ENCODE peak calls at places on chromosomes 2 and 18, in seven cellular contexts. G, V, J, I, E, K and U are unnamed samples. For H3K9me3, the result is how much of the 10 kb centered on the place peaks cover.

GRCh38 chr18:54672846-54673475 is 81.9 kb downstream of the DYNAP start:
- DNase-seq in G (no peak), V (no peak), J (no peak), I (no peak), E (no peak), K (no peak), U (no peak)

GRCh38 chr2:7725132-7725849 is 808.1 kb downstream of the RNF144A start:
- DNase-seq in G (no peak), V (peak), J (no peak), I (peak), E (no peak), K (no peak), U (no peak)

GRCh38 chr2:241036964-241037421 is 38.6 kb downstream of the SNED1 start:
- DNase-seq in G (no peak), V (peak), J (no peak), I (no peak), E (no peak), K (no peak), U (no peak)

GRCh38 chr18:74689251-74689650 is 91.6 kb downstream of the ZNF407 start:
- DNase-seq in G (no peak), V (no peak), J (no peak), I (peak), E (peak), K (no peak), U (no peak)

GRCh38 chr2:239926587-239927234 is 98.4 kb downstream of the NDUFA10 start:
- DNase-seq in G (no peak), V (no peak), J (no peak), I (no peak), E (no peak), K (no peak), U (no peak)

GRCh38 chr18:10230072-10230471 is 224.4 kb upstream of the APCDD1 start:
- DNase-seq in G (peak), V (no peak), J (no peak), I (peak), E (peak), K (no peak), U (no peak)

GRCh38 chr18:62663731-62664336 is 51.5 kb upstream of the PHLPP1 start:
- DNase-seq in G (peak), V (no peak), J (no peak), I (peak), E (no peak), K (no peak), U (no peak)

GRCh38 chr2:95344208-95344570 is 47.0 kb downstream of the KCNIP3 start:
- DNase-seq in G (no peak), V (no peak), J (no peak), I (no peak), E (no peak), K (peak), U (no peak)

GRCh38 chr2:45975752-45976517 is 321.3 kb upstream of the EPAS1 start:
- DNase-seq in G (no peak), V (no peak), J (no peak), I (no peak), E (no peak), K (no peak), U (no peak)

GRCh38 chr2:35080231-35080905 is 1275.2 kb upstream of the CRIM1 start:
- DNase-seq in G (peak), V (no peak), J (no peak), I (peak), E (no peak), K (no peak), U (no peak)

GRCh38 chr2:47033102-47033880 is 117.7 kb upstream of the MCFD2 start:
- DNase-seq in G (no peak), V (no peak), J (no peak), I (no peak), E (no peak), K (no peak), U (no peak)

GRCh38 chr2:132253496-132254305 is 91.9 kb upstream of the ANKRD30BL start:
- DNase-seq in G (no peak), V (no peak), J (no peak), I (no peak), E (no peak), K (no peak), U (no peak)

GRCh38 chr18:61943175-61943964 is 50.6 kb upstream of the RNF152 start:
- DNase-seq in G (no peak), V (no peak), J (no peak), I (no peak), E (no peak), K (no peak), U (no peak)

GRCh38 chr2:30663806-30664205 is 143.4 kb downstream of the CAPN13 start:
- DNase-seq in G (no peak), V (no peak), J (no peak), I (no peak), E (no peak), K (no peak), U (no peak)

GRCh38 chr18:29383311-29384273 is 1206.7 kb upstream of the CDH2 start:
- DNase-seq in G (no peak), V (no peak), J (no peak), I (peak), E (no peak), K (no peak), U (no peak)

GRCh38 chr2:108971661-108972566 is 17.1 kb downstream of the EDAR start:
- DNase-seq in G (peak), V (no peak), J (no peak), I (peak), E (no peak), K (no peak), U (no peak)

GRCh38 chr2:73971722-73972121 is 13.0 kb upstream of the TET3 start:
- DNase-seq in G (no peak), V (no peak), J (no peak), I (no peak), E (no peak), K (no peak), U (no peak)

GRCh38 chr2:26623541-26624497 is 17.3 kb downstream of the CIB4 start:
- DNase-seq in G (no peak), V (no peak), J (no peak), I (peak), E (no peak), K (no peak), U (no peak)

GRCh38 chr18:62460851-62461300 is 61.9 kb upstream of the ZCCHC2 start:
- DNase-seq in G (no peak), V (no peak), J (no peak), I (peak), E (no peak), K (no peak), U (no peak)

GRCh38 chr2:105442056-105442455 is 43.2 kb upstream of the FHL2 start:
- DNase-seq in G (no peak), V (no peak), J (no peak), I (no peak), E (no peak), K (no peak), U (no peak)

GRCh38 chr2:154439156-154439555 is 259.3 kb upstream of the KCNJ3 start:
- DNase-seq in G (no peak), V (no peak), J (no peak), I (no peak), E (no peak), K (no peak), U (no peak)

GRCh38 chr2:187055463-187055862 is 206.5 kb upstream of the ZSWIM2 start:
- DNase-seq in G (no peak), V (no peak), J (no peak), I (peak), E (no peak), K (peak), U (no peak)

GRCh38 chr18:23969664-23970063 is 44.9 kb upstream of the TTC39C start:
- DNase-seq in G (no peak), V (no peak), J (no peak), I (no peak), E (no peak), K (no peak), U (no peak)

GRCh38 chr18:76410033-76410432 is 85.0 kb downstream of the ZNF516 start:
- DNase-seq in G (no peak), V (no peak), J (no peak), I (no peak), E (no peak), K (no peak), U (no peak)

GRCh38 chr2:195563857-195564512 is 93.0 kb upstream of the SLC39A10 start:
- DNase-seq in G (no peak), V (no peak), J (no peak), I (peak), E (peak), K (no peak), U (no peak)

GRCh38 chr18:40852406-40852805 is 1102.6 kb upstream of the PIK3C3 start:
- DNase-seq in G (no peak), V (no peak), J (no peak), I (no peak), E (no peak), K (no peak), U (no peak)

GRCh38 chr18:68791801-68792200 is 6.1 kb upstream of the CCDC102B start:
- DNase-seq in G (no peak), V (no peak), J (no peak), I (peak), E (no peak), K (no peak), U (no peak)

GRCh38 chr2:203535784-203536590 is 886 bp upstream of the RAPH1 start:
- DNase-seq in G (no peak), V (no peak), J (no peak), I (peak), E (no peak), K (no peak), U (no peak)

GRCh38 chr2:197183355-197183754 is 127.2 kb downstream of the ANKRD44 start:
- DNase-seq in G (no peak), V (no peak), J (no peak), I (no peak), E (no peak), K (no peak), U (no peak)

GRCh38 chr2:155141418-155141817 is 442.9 kb downstream of the KCNJ3 start:
- DNase-seq in G (no peak), V (no peak), J (no peak), I (no peak), E (no peak), K (no peak), U (no peak)

GRCh38 chr2:199747427-199747826 is 103.6 kb downstream of the FTCDNL1 start:
- DNase-seq in G (no peak), V (no peak), J (peak), I (no peak), E (no peak), K (no peak), U (no peak)

GRCh38 chr2:67260348-67261277 is 136.5 kb upstream of the ETAA1 start:
- DNase-seq in G (peak), V (no peak), J (peak), I (peak), E (peak), K (peak), U (no peak)

GRCh38 chr2:203797363-203798111 is 70.0 kb upstream of the CTLA4 start:
- DNase-seq in G (no peak), V (no peak), J (no peak), I (no peak), E (no peak), K (no peak), U (no peak)

GRCh38 chr2:130987519-130988425 is 105.5 kb downstream of the FAM168B start:
- DNase-seq in G (no peak), V (no peak), J (no peak), I (no peak), E (no peak), K (no peak), U (no peak)

GRCh38 chr2:179207047-179207446 is 57.6 kb downstream of the SESTD1 start:
- DNase-seq in G (no peak), V (no peak), J (no peak), I (no peak), E (no peak), K (no peak), U (no peak)
- H3K9me3 ChIP-seq in G (under half), V (under half), J (half or more), I (under half), E (under half), K (under half), U (under half)

GRCh38 chr2:16152101-16152927 is 212.0 kb downstream of the MYCN start:
- DNase-seq in G (no peak), V (no peak), J (no peak), I (no peak), E (no peak), K (no peak), U (no peak)
- H3K9me3 ChIP-seq in G (under half), V (under half), J (under half), I (under half), E (under half), K (under half), U (under half)

GRCh38 chr18:14921547-14921946 is 173.6 kb downstream of the ANKRD30B start:
- DNase-seq in G (no peak), V (no peak), J (no peak), I (no peak), E (no peak), K (no peak), U (no peak)
- H3K9me3 ChIP-seq in G (under half), V (under half), J (under half), I (under half), E (half or more), K (under half), U (under half)

GRCh38 chr18:79932907-79933306 is 18.5 kb downstream of the SLC66A2 start:
- DNase-seq in G (no peak), V (no peak), J (no peak), I (no peak), E (no peak), K (no peak), U (no peak)
- H3K9me3 ChIP-seq in G (under half), V (under half), J (half or more), I (under half), E (under half), K (under half), U (under half)

GRCh38 chr18:43805646-43806194 is 528.4 kb upstream of the SYT4 start:
- DNase-seq in G (no peak), V (no peak), J (no peak), I (peak), E (no peak), K (peak), U (no peak)
- H3K9me3 ChIP-seq in G (under half), V (under half), J (under half), I (under half), E (under half), K (under half), U (under half)

DNA sequence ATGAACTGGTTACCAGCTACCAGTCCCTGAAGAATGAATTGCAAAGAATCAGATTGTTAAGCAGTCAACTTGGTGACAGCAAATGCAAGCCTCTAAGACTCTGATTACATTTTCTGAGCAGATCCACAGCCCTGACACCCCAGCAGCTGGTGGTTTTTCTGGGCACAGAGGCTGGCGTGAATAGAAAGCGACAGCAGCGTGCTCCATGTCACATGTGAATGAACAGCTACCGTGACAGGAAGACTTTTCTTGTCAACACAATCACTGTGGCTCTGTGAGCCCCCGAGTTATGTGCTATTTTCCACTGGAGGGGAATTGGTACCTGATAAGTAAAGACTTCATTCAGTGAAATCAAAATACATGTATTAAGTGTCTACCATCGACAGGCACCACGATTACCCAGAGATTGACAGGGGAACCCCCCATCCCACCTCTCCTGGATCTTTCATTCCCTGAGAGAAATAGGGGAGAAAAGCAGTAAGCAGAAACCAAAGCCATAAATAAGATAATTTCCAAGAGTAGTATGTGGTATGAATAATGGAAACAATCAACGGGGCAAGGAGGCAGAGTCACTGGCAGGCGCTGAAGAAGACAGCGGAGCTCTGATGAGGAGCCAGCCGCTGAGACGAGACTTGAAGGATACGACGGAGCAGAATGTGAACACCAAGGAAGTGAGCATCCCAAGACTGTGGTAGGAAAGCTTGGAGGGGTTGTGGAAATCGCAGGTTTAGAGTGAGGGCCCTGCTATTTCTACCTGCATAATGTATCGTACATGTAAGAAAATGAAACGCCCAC is 93.4 kb upstream of the CBLN2 start:
- DNase-seq in G (no peak), V (no peak), J (no peak), I (no peak), E (no peak), K (no peak), U (no peak)
- H3K9me3 ChIP-seq in G (under half), V (under half), J (under half), I (under half), E (under half), K (under half), U (under half)

DNA sequence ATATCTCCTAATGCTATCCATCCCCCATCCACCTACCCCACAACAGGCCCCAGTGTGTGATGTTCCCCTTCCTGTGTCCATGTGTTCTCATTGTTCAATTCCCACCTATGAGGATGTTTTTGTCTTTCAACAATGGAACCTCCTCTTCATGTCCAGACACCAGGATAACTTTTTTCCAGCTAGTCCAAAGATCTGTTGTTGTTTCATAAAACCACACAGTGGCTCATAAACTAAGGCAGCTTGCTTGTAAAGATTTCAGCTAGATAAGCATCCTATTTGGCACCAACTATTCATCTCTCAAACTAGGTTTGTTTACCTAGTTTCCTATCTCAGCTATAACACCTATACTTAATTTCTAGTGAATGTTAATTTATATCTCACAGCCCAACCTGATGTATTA is 937.7 kb downstream of the TRIB2 start:
- DNase-seq in G (no peak), V (no peak), J (no peak), I (no peak), E (no peak), K (no peak), U (no peak)
- H3K9me3 ChIP-seq in G (under half), V (under half), J (under half), I (under half), E (under half), K (under half), U (under half)